ENCODE peak calls at places on chromosomes 1 and 21, in four cellular contexts. Y, Z, S and H are unnamed samples.

GRCh38 chr1:157145081-157145480 is 6.9 kb upstream of the ETV3 start:
- DNase-seq in Y (no peak), Z (no peak), S (no peak), H (no peak)

GRCh38 chr1:150575518-150576366 is 3.7 kb downstream of the MCL1 start:
- DNase-seq in Y (no peak), Z (no peak), S (no peak), H (no peak)

GRCh38 chr1:217360510-217360909 is 270.4 kb downstream of the GPATCH2 start:
- DNase-seq in Y (no peak), Z (no peak), S (no peak), H (no peak)

GRCh38 chr21:46486481-46487000 is 27.9 kb downstream of the DIP2A start:
- DNase-seq in Y (no peak), Z (no peak), S (no peak), H (no peak)

GRCh38 chr1:2391034-2391384 is 345 bp downstream of the MORN1 start:
- DNase-seq in Y (no peak), Z (no peak), S (peak), H (no peak)

GRCh38 chr1:183693521-183693920 is 40.4 kb upstream of the APOBEC4 start:
- DNase-seq in Y (no peak), Z (no peak), S (peak), H (peak)

GRCh38 chr1:40315795-40316594 is 1.1 kb downstream of the COL9A2 start:
- DNase-seq in Y (no peak), Z (no peak), S (peak), H (peak)

GRCh38 chr1:64033667-64034215 is 169.7 kb upstream of the UBE2U start:
- DNase-seq in Y (no peak), Z (no peak), S (no peak), H (no peak)

GRCh38 chr1:205917466-205918248 is 25.6 kb downstream of the SLC26A9 start:
- DNase-seq in Y (no peak), Z (no peak), S (no peak), H (no peak)

GRCh38 chr1:50605186-50605875 is 182.1 kb upstream of the DMRTA2 start:
- DNase-seq in Y (no peak), Z (no peak), S (peak), H (peak)

GRCh38 chr1:117061986-117062415 is 1.9 kb downstream of the TTF2 start:
- DNase-seq in Y (no peak), Z (no peak), S (peak), H (peak)

GRCh38 chr1:217965156-217965786 is 319.8 kb upstream of the RRP15 start:
- DNase-seq in Y (no peak), Z (no peak), S (no peak), H (no peak)

GRCh38 chr1:227785812-227786608 is 29.5 kb upstream of the PRSS38 start:
- DNase-seq in Y (no peak), Z (no peak), S (no peak), H (peak)

GRCh38 chr21:46226920-46227599 is 1.5 kb downstream of the LSS start:
- DNase-seq in Y (no peak), Z (no peak), S (peak), H (peak)

GRCh38 chr1:59125154-59125553 is 171.7 kb upstream of the FGGY start:
- DNase-seq in Y (no peak), Z (no peak), S (no peak), H (no peak)

GRCh38 chr1:100528861-100529260 is 9.1 kb upstream of the GPR88 start:
- DNase-seq in Y (no peak), Z (no peak), S (no peak), H (no peak)